ENCODE peak calls at places on chromosomes 2 and 18, in ten cellular contexts. O is SK-N-MC; L is heart right ventricle; H is CD4-positive, CD25-positive, alpha-beta regulatory T cell; A is stimulated activated CD4-positive, alpha-beta T cell treated with anti-CD3 and anti-CD28 coated beads, Interleukin-4, amount 100 ng/mL, for 4 hours; S is amygdala; M is T1000; X is WTC11; K is GM12891; N is heart left ventricle. R is an unnamed sample.

GRCh38 chr2:63842149-63843061 is 709 bp downstream of the UGP2 start:
- DNase-seq in M (no peak), N (no peak), K (no peak), A (no peak), H (peak), X (no peak), S (no peak), L (peak), O (no peak), R (no peak)

GRCh38 chr18:36752929-36753865 is 75.6 kb downstream of the TPGS2 start:
- DNase-seq in N (no peak), O (no peak), K (no peak), A (no peak), X (no peak), L (no peak), M (no peak), H (no peak), S (no peak), R (no peak)

GRCh38 chr2:31711737-31712136 is 131.0 kb upstream of the SRD5A2 start:
- DNase-seq in A (no peak), X (no peak), M (no peak), H (no peak), O (no peak), K (no peak), S (no peak), N (no peak), L (no peak), R (no peak)

GRCh38 chr18:79402977-79403722 is 7.4 kb downstream of the NFATC1 start:
- DNase-seq in L (peak), A (no peak), S (no peak), O (no peak), K (no peak), X (no peak), M (no peak), N (peak), H (peak), R (peak)

GRCh38 chr18:78766651-78767533 is 212.7 kb upstream of the SALL3 start:
- DNase-seq in S (no peak), L (no peak), X (no peak), N (no peak), M (no peak), A (no peak), O (no peak), K (no peak), H (no peak), R (no peak)

GRCh38 chr2:188623995-188624643 is 332.4 kb downstream of the GULP1 start:
- DNase-seq in X (no peak), L (no peak), O (no peak), K (no peak), N (no peak), H (no peak), M (no peak), A (no peak), S (no peak), R (no peak)

GRCh38 chr2:147351789-147352188 is 493.0 kb upstream of the ACVR2A start:
- DNase-seq in L (no peak), X (no peak), N (no peak), M (no peak), K (no peak), O (no peak), H (no peak), A (no peak), S (no peak), R (no peak)

GRCh38 chr2:40448476-40449079 is 3.3 kb downstream of the SLC8A1 start:
- DNase-seq in X (no peak), K (no peak), M (no peak), L (no peak), N (no peak), O (no peak), H (peak), S (no peak), A (no peak), R (no peak)

GRCh38 chr2:18085593-18085992 is 207.1 kb downstream of the KCNS3 start:
- DNase-seq in N (no peak), X (no peak), A (no peak), K (no peak), M (no peak), S (no peak), O (no peak), H (no peak), L (no peak), R (no peak)

GRCh38 chr2:227608469-227609338 is 5.9 kb downstream of the SCYGR3 start:
- DNase-seq in X (no peak), L (no peak), H (no peak), A (no peak), O (no peak), S (no peak), N (no peak), M (no peak), K (no peak), R (no peak)

GRCh38 chr18:22538463-22538862 is 120.7 kb upstream of the CTAGE1 start:
- DNase-seq in A (no peak), H (no peak), O (no peak), K (no peak), S (no peak), M (no peak), L (no peak), N (no peak), X (no peak), R (peak)

GRCh38 chr2:11145350-11145749 is 9.9 kb upstream of the SLC66A3 start:
- DNase-seq in S (no peak), A (no peak), X (no peak), L (no peak), H (no peak), K (no peak), O (no peak), N (no peak), M (no peak), R (no peak)

GRCh38 chr2:9392895-9393757 is 30.2 kb downstream of the ITGB1BP1 start:
- DNase-seq in S (no peak), A (no peak), X (peak), N (peak), H (no peak), K (no peak), L (peak), O (peak), M (no peak), R (peak)

GRCh38 chr2:219308142-219309093 is 783 bp downstream of the PTPRN start:
- DNase-seq in L (peak), M (peak), O (no peak), N (peak), X (peak), S (peak), K (peak), H (peak), A (peak), R (no peak)

GRCh38 chr18:25935356-25935755 is 155.1 kb downstream of the SS18 start:
- DNase-seq in L (no peak), H (no peak), N (no peak), A (no peak), K (no peak), S (no peak), X (no peak), O (no peak), M (no peak), R (no peak)

GRCh38 chr18:79459946-79460345 is 64.2 kb downstream of the NFATC1 start:
- DNase-seq in S (no peak), A (no peak), X (no peak), K (peak), N (no peak), O (no peak), M (no peak), H (no peak), L (no peak), R (no peak)

GRCh38 chr2:28633739-28634138 is 117.9 kb upstream of the PPP1CB start:
- DNase-seq in M (no peak), L (no peak), N (no peak), H (no peak), O (no peak), K (no peak), X (no peak), A (no peak), S (no peak), R (no peak)

GRCh38 chr2:64311948-64312621 is 141.9 kb upstream of the LGALSL start:
- DNase-seq in O (no peak), X (no peak), A (no peak), N (peak), K (no peak), M (no peak), S (peak), L (peak), H (peak), R (peak)

GRCh38 chr2:61262699-61263098 is 100.7 kb downstream of the C2orf74 start:
- DNase-seq in S (no peak), L (no peak), X (no peak), K (no peak), H (peak), N (no peak), A (no peak), O (no peak), M (no peak), R (no peak)

GRCh38 chr18:10012526-10012925 is 98.7 kb downstream of the VAPA start:
- DNase-seq in N (no peak), K (no peak), M (no peak), O (no peak), A (no peak), H (no peak), L (no peak), S (no peak), X (no peak), R (no peak)

GRCh38 chr18:52288403-52289004 is 51.5 kb upstream of the DCC start:
- DNase-seq in M (no peak), K (peak), A (no peak), L (peak), H (peak), S (no peak), N (no peak), O (no peak), X (peak), R (no peak)

GRCh38 chr2:120748310-120748709 is 12.6 kb downstream of the GLI2 start:
- DNase-seq in X (no peak), N (no peak), A (no peak), K (no peak), L (no peak), M (no peak), O (no peak), H (no peak), S (no peak), R (no peak)

GRCh38 chr2:226057365-226057764 is 657.9 kb downstream of the NYAP2 start:
- DNase-seq in K (no peak), X (no peak), N (no peak), L (no peak), M (no peak), H (no peak), S (no peak), O (no peak), A (no peak), R (no peak)

GRCh38 chr2:141728886-141729285 is 401.9 kb downstream of the LRP1B start:
- DNase-seq in X (no peak), H (no peak), M (no peak), N (no peak), K (no peak), L (no peak), O (no peak), A (no peak), S (no peak), R (no peak)

GRCh38 chr2:226898925-226899324 is 63.1 kb downstream of the RHBDD1 start:
- DNase-seq in H (no peak), K (no peak), S (no peak), L (no peak), M (no peak), N (no peak), X (no peak), A (no peak), O (no peak), R (no peak)

GRCh38 chr2:151878655-151879563 is 50.7 kb upstream of the ARL5A start:
- DNase-seq in A (no peak), S (no peak), O (no peak), H (peak), M (no peak), K (no peak), X (no peak), L (no peak), N (no peak), R (no peak)

GRCh38 chr2:70805987-70806386 is 14.4 kb downstream of the CLEC4F start:
- DNase-seq in S (no peak), M (no peak), K (no peak), A (no peak), H (no peak), L (no peak), N (no peak), X (no peak), O (no peak), R (no peak)

GRCh38 chr2:166180951-166181812 is 53.4 kb upstream of the SCN1A start:
- DNase-seq in K (peak), H (peak), S (peak), M (peak), L (peak), A (no peak), O (no peak), N (peak), X (peak), R (peak)

GRCh38 chr2:12948231-12948962 is 231.7 kb downstream of the TRIB2 start:
- DNase-seq in H (no peak), N (no peak), X (no peak), S (no peak), L (no peak), K (no peak), M (no peak), O (no peak), A (no peak), R (no peak)

GRCh38 chr2:26720322-26721166 is 28.0 kb downstream of the KCNK3 start:
- DNase-seq in X (no peak), M (peak), H (no peak), O (no peak), N (peak), L (peak), A (no peak), K (no peak), S (no peak), R (peak)

GRCh38 chr2:143397886-143398614 is 268.8 kb downstream of the ARHGAP15 start:
- DNase-seq in K (no peak), O (no peak), H (peak), M (no peak), S (no peak), L (no peak), N (no peak), A (no peak), X (no peak), R (no peak)

GRCh38 chr2:10960606-10961489 is 49.1 kb downstream of the KCNF1 start:
- DNase-seq in O (no peak), A (no peak), K (no peak), H (no peak), L (no peak), S (no peak), M (no peak), N (no peak), X (no peak), R (peak)

GRCh38 chr2:41934323-41935003 is 113.4 kb upstream of the PKDCC start:
- DNase-seq in L (no peak), O (no peak), X (no peak), A (no peak), K (no peak), M (no peak), H (no peak), N (no peak), S (no peak), R (no peak)

GRCh38 chr2:11203480-11203879 is 48.2 kb downstream of the SLC66A3 start:
- DNase-seq in S (no peak), L (no peak), N (no peak), K (no peak), H (peak), A (no peak), X (no peak), O (no peak), M (no peak), R (no peak)

GRCh38 chr2:199462167-199462976 is 4.6 kb upstream of the SATB2 start:
- DNase-seq in K (peak), M (no peak), X (peak), S (no peak), N (no peak), A (no peak), L (no peak), O (no peak), H (no peak), R (no peak)